ENCODE peak calls at places on chromosomes 1 and 21, in five cellular contexts. One of them, this sample, is unnamed.

GRCh38 chr1:31860576-31860975 is 44.8 kb upstream of the SPOCD1 start:
- DNase-seq in heart right ventricle: no peak
- DNase-seq in upper lobe of right lung: no peak
- DNase-seq in mucosa of descending colon: no peak
- DNase-seq in PC-3: no peak
- DNase-seq in this sample: no peak

GRCh38 chr1:26278835-26279597 is 870 bp upstream of the SH3BGRL3 start:
- DNase-seq in heart right ventricle: no peak
- DNase-seq in upper lobe of right lung: no peak
- DNase-seq in mucosa of descending colon: peak; percentile 71
- DNase-seq in PC-3: peak; percentile 93
- DNase-seq in this sample: peak; percentile 93

GRCh38 chr1:101174722-101175121 is 62.1 kb upstream of the S1PR1 start:
- DNase-seq in heart right ventricle: no peak
- DNase-seq in upper lobe of right lung: no peak
- DNase-seq in mucosa of descending colon: no peak
- DNase-seq in PC-3: peak; percentile 92
- DNase-seq in this sample: peak; percentile 63

GRCh38 chr21:18460979-18461378 is 57.4 kb upstream of the TMPRSS15 start:
- DNase-seq in heart right ventricle: no peak
- DNase-seq in upper lobe of right lung: no peak
- DNase-seq in mucosa of descending colon: no peak
- DNase-seq in PC-3: no peak
- DNase-seq in this sample: no peak

GRCh38 chr1:53122194-53122846 is 20.1 kb downstream of the SLC1A7 start:
- DNase-seq in heart right ventricle: peak; percentile 56
- DNase-seq in upper lobe of right lung: no peak
- DNase-seq in mucosa of descending colon: no peak
- DNase-seq in PC-3: no peak
- DNase-seq in this sample: no peak

GRCh38 chr1:101025283-101025679 is 303 bp downstream of the DPH5 start:
- DNase-seq in heart right ventricle: no peak
- DNase-seq in upper lobe of right lung: no peak
- DNase-seq in mucosa of descending colon: no peak
- DNase-seq in PC-3: no peak
- DNase-seq in this sample: peak; percentile 28

GRCh38 chr1:20551945-20552727 is at the start of gene FAM43B:
- DNase-seq in heart right ventricle: peak; percentile 86
- DNase-seq in upper lobe of right lung: peak; percentile 66
- DNase-seq in mucosa of descending colon: peak; percentile 59
- DNase-seq in PC-3: no peak
- DNase-seq in this sample: peak; percentile 17

GRCh38 chr1:46735708-46736324 is 16.9 kb upstream of the EFCAB14 start:
- DNase-seq in heart right ventricle: no peak
- DNase-seq in upper lobe of right lung: no peak
- DNase-seq in mucosa of descending colon: no peak
- DNase-seq in PC-3: peak; percentile 72
- DNase-seq in this sample: peak; percentile 72

GRCh38 chr1:54464031-54464476 is 57.9 kb upstream of the SSBP3 start:
- DNase-seq in heart right ventricle: no peak
- DNase-seq in upper lobe of right lung: peak; percentile 21
- DNase-seq in mucosa of descending colon: no peak
- DNase-seq in PC-3: no peak
- DNase-seq in this sample: no peak

GRCh38 chr1:171210355-171210754 is 25.3 kb downstream of the FMO2 start:
- DNase-seq in heart right ventricle: no peak
- DNase-seq in upper lobe of right lung: no peak
- DNase-seq in mucosa of descending colon: no peak
- DNase-seq in PC-3: no peak
- DNase-seq in this sample: no peak

GRCh38 chr1:60088620-60089155 is 15.1 kb upstream of the C1orf87 start:
- DNase-seq in heart right ventricle: no peak
- DNase-seq in upper lobe of right lung: no peak
- DNase-seq in mucosa of descending colon: no peak
- DNase-seq in PC-3: peak; percentile 30
- DNase-seq in this sample: no peak

GRCh38 chr21:29293495-29293894 is 5.2 kb upstream of the BACH1 start:
- DNase-seq in heart right ventricle: no peak
- DNase-seq in upper lobe of right lung: no peak
- DNase-seq in mucosa of descending colon: no peak
- DNase-seq in PC-3: no peak
- DNase-seq in this sample: no peak
- H3K4me3 ChIP-seq in heart right ventricle: no peak overlapping the region
- H3K4me3 ChIP-seq in upper lobe of right lung: no peak overlapping the region
- H3K4me3 ChIP-seq in mucosa of descending colon: no peak overlapping the region
- H3K4me3 ChIP-seq in PC-3: no peak overlapping the region
- H3K4me3 ChIP-seq in this sample: no peak overlapping the region

DNA sequence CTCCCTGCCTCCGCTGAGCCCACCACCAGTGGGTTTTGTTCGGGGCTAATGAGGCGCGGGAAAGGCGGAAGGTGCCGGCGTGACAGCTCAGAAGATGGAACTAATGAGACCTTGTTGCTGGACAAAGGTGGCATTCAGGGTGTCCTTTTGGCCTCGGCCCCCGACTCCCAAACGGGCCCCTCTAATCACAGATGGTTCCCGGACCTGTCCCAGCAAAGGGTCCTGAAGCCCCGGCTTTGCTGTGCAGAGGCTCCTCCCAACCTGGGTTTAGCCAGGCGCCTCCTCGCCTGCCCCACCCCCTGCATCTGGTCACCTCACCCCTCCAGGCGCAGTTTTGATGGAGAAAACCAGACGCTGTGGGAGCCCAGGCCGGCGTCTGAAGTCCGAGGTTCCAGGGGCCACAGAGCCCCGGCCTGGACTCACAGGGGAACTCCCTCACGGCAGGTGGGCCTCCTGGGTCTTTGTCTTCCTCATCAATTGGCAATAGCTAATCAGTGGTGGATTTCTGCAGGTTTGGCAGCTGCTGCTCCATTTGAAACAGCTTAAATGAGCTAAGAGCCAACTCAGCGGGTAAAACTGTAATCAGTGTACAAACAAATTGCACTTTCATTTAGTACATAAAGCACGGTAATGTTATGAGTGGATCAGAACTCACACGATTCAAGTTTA is 44.3 kb upstream of the ADARB1 start:
- DNase-seq in heart right ventricle: no peak
- DNase-seq in upper lobe of right lung: no peak
- DNase-seq in mucosa of descending colon: no peak
- DNase-seq in PC-3: no peak
- DNase-seq in this sample: no peak
- H3K4me3 ChIP-seq in heart right ventricle: no peak overlapping the region
- H3K4me3 ChIP-seq in upper lobe of right lung: no peak overlapping the region
- H3K4me3 ChIP-seq in mucosa of descending colon: no peak overlapping the region
- H3K4me3 ChIP-seq in PC-3: no peak overlapping the region
- H3K4me3 ChIP-seq in this sample: no peak overlapping the region

GRCh38 chr1:157994081-157994581 is 686 bp downstream of the KIRREL1 start:
- DNase-seq in heart right ventricle: peak; percentile 14
- DNase-seq in upper lobe of right lung: no peak
- DNase-seq in mucosa of descending colon: no peak
- DNase-seq in PC-3: no peak
- DNase-seq in this sample: no peak
- H3K4me3 ChIP-seq in heart right ventricle: peak overlapping the region; percentile 66
- H3K4me3 ChIP-seq in upper lobe of right lung: peak overlapping the region; percentile 81
- H3K4me3 ChIP-seq in mucosa of descending colon: peak overlapping the region; percentile 20
- H3K4me3 ChIP-seq in PC-3: peak overlapping the region; percentile 96
- H3K4me3 ChIP-seq in this sample: peak overlapping the region; percentile 87

DNA sequence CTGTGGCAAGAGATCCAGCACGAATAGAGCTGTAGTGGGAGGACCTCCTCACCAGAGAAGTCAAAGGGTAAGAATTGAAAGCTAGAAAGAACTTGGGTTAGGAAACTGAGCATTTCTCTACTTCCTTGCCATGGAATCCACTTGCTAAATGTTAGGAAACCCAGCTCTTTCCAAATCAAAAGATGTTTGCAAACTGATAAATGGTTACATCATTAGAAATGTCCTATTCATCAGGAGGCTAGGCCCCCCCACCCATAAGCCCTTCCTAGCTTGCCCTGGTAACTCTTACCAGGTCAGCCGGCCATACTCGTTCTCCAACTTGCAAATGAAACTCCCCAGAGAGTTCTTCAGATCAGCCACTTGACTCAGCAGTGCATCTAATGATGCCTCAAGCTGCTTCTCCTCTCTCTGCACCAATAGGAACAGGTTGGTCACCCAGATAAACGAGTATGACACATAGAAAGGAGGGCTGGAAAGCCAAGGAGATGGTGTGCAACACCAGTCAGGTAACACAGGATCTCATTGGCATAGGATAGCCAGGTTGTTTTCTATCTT is 1.5 kb downstream of the MED8 start:
- DNase-seq in heart right ventricle: no peak
- DNase-seq in upper lobe of right lung: no peak
- DNase-seq in mucosa of descending colon: no peak
- DNase-seq in PC-3: peak; percentile 72
- DNase-seq in this sample: peak; percentile 93
- H3K4me3 ChIP-seq in heart right ventricle: peak overlapping the region; percentile 68
- H3K4me3 ChIP-seq in upper lobe of right lung: peak overlapping the region; percentile 84
- H3K4me3 ChIP-seq in mucosa of descending colon: no peak overlapping the region
- H3K4me3 ChIP-seq in PC-3: peak overlapping the region; percentile 87
- H3K4me3 ChIP-seq in this sample: no peak overlapping the region

DNA sequence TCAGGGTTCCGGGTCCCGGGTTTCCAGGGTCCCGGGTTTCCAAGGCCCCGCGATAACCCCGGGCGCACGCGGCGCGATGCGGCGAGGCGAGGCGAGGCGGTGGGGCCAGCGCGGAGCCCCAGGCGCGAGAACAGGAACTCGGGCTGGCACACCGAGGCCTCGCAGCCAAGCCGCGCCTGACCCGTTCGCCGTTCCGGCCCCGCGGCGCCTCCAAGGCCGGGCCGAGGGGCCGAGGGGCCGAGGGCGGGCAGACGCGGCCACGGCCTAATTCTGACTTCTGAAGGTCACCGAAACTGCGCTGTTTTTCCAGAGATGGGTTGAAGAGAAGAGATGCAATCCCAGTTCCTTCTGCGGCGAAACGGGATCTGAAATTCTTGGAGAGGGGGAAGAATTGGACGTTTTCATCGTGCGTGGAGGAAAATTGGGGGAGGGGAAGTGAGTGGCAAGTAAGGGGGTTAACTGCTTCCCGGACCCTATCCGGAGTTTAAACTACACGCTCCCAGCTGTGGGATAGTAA is 8.3 kb downstream of the TBX15 start:
- DNase-seq in heart right ventricle: no peak
- DNase-seq in upper lobe of right lung: no peak
- DNase-seq in mucosa of descending colon: no peak
- DNase-seq in PC-3: no peak
- DNase-seq in this sample: no peak
- H3K4me3 ChIP-seq in heart right ventricle: peak overlapping the region; percentile 24
- H3K4me3 ChIP-seq in upper lobe of right lung: no peak overlapping the region
- H3K4me3 ChIP-seq in mucosa of descending colon: no peak overlapping the region
- H3K4me3 ChIP-seq in PC-3: no peak overlapping the region
- H3K4me3 ChIP-seq in this sample: no peak overlapping the region

GRCh38 chr1:236689713-236690569 is 3.6 kb downstream of the ACTN2 start:
- DNase-seq in heart right ventricle: no peak
- DNase-seq in upper lobe of right lung: no peak
- DNase-seq in mucosa of descending colon: no peak
- DNase-seq in PC-3: no peak
- DNase-seq in this sample: no peak
- H3K4me3 ChIP-seq in heart right ventricle: peak overlapping the region; percentile 64
- H3K4me3 ChIP-seq in upper lobe of right lung: no peak overlapping the region
- H3K4me3 ChIP-seq in mucosa of descending colon: no peak overlapping the region
- H3K4me3 ChIP-seq in PC-3: no peak overlapping the region
- H3K4me3 ChIP-seq in this sample: no peak overlapping the region

GRCh38 chr1:203572134-203572625 is 54.5 kb upstream of the ATP2B4 start:
- DNase-seq in heart right ventricle: no peak
- DNase-seq in upper lobe of right lung: no peak
- DNase-seq in mucosa of descending colon: no peak
- DNase-seq in PC-3: no peak
- DNase-seq in this sample: no peak
- H3K4me3 ChIP-seq in heart right ventricle: no peak overlapping the region
- H3K4me3 ChIP-seq in upper lobe of right lung: no peak overlapping the region
- H3K4me3 ChIP-seq in mucosa of descending colon: no peak overlapping the region
- H3K4me3 ChIP-seq in PC-3: no peak overlapping the region
- H3K4me3 ChIP-seq in this sample: no peak overlapping the region

This sample was measured in epithelial cell of esophagus.